ENCODE peak calls at places on chromosomes 7 and 10, in six cellular contexts. T, P, C, V, X and W are unnamed samples.

GRCh38 chr7:22864855-22865606 is 42.4 kb upstream of the TOMM7 start:
- DNase-seq in T (no peak), P (peak; percentile 52), C (no peak), V (no peak), X (no peak), W (no peak)

GRCh38 chr10:89632824-89633223 is 12.2 kb downstream of the PANK1 start:
- DNase-seq in T (no peak), P (no peak), C (no peak), V (no peak), X (no peak), W (no peak)

GRCh38 chr7:44712012-44712411 is 36.6 kb upstream of the ZMIZ2 start:
- DNase-seq in T (no peak), P (no peak), C (no peak), V (no peak), X (no peak), W (peak; percentile 87)

GRCh38 chr10:27240891-27241639 is 468 bp upstream of the ACBD5 start:
- DNase-seq in T (peak; percentile 86), P (no peak), C (no peak), V (peak; percentile 69), X (no peak), W (peak; percentile 14)

GRCh38 chr7:136585954-136586670 is 282.3 kb upstream of the CHRM2 start:
- DNase-seq in T (no peak), P (no peak), C (no peak), V (no peak), X (no peak), W (no peak)

GRCh38 chr10:75972494-75973276 is 541.3 kb downstream of the LRMDA start:
- DNase-seq in T (peak; percentile 21), P (peak; percentile 77), C (no peak), V (no peak), X (no peak), W (no peak)

GRCh38 chr7:71925663-71926062 is 486.5 kb downstream of the CALN1 start:
- DNase-seq in T (peak; percentile 28), P (no peak), C (no peak), V (no peak), X (no peak), W (no peak)

GRCh38 chr10:73161662-73162061 is 6.1 kb downstream of the ECD start:
- DNase-seq in T (no peak), P (no peak), C (no peak), V (no peak), X (no peak), W (no peak)

GRCh38 chr10:131448171-131448570 is 136.7 kb upstream of the TCERG1L start:
- DNase-seq in T (no peak), P (no peak), C (no peak), V (no peak), X (no peak), W (no peak)

GRCh38 chr7:5827755-5828154 is 46.3 kb upstream of the RNF216 start:
- DNase-seq in T (peak; percentile 48), P (no peak), C (no peak), V (no peak), X (no peak), W (peak; percentile 37)

GRCh38 chr7:154433632-154434598 is 381.7 kb downstream of the DPP6 start:
- DNase-seq in T (no peak), P (no peak), C (no peak), V (no peak), X (no peak), W (no peak)

GRCh38 chr10:72085166-72085565 is 3.2 kb downstream of the SPOCK2 start:
- DNase-seq in T (no peak), P (no peak), C (no peak), V (no peak), X (no peak), W (no peak)

GRCh38 chr10:79243211-79244067 is 103.8 kb upstream of the PPIF start:
- DNase-seq in T (no peak), P (no peak), C (no peak), V (peak; percentile 78), X (peak; percentile 82), W (no peak)

GRCh38 chr10:93277360-93277759 is 203.7 kb downstream of the CYP26A1 start:
- DNase-seq in T (no peak), P (no peak), C (no peak), V (no peak), X (no peak), W (no peak)

GRCh38 chr7:143387156-143387975 is 6.2 kb downstream of the ZYX start:
- DNase-seq in T (no peak), P (no peak), C (no peak), V (peak; percentile 58), X (no peak), W (no peak)

GRCh38 chr10:69968830-69969229 is 83.8 kb upstream of the MACROH2A2 start:
- DNase-seq in T (peak; percentile 6), P (no peak), C (no peak), V (no peak), X (no peak), W (no peak)

GRCh38 chr7:2114052-2114451 is 118.7 kb downstream of the MAD1L1 start:
- DNase-seq in T (no peak), P (peak; percentile 49), C (no peak), V (no peak), X (no peak), W (no peak)

GRCh38 chr10:75165684-75166622 is 44.6 kb upstream of the VDAC2 start:
- DNase-seq in T (peak; percentile 73), P (peak; percentile 39), C (no peak), V (no peak), X (no peak), W (no peak)

GRCh38 chr10:30637881-30638467 is 8.4 kb upstream of the LYZL2 start:
- DNase-seq in T (no peak), P (peak; percentile 86), C (no peak), V (no peak), X (peak; percentile 77), W (peak; percentile 85)

GRCh38 chr7:154304740-154305679 is 252.8 kb downstream of the DPP6 start:
- DNase-seq in T (no peak), P (no peak), C (no peak), V (no peak), X (no peak), W (no peak)

GRCh38 chr7:76069238-76069638 is 21.3 kb downstream of the MDH2 start:
- DNase-seq in T (peak; percentile 72), P (peak; percentile 90), C (no peak), V (no peak), X (no peak), W (peak; percentile 81)

GRCh38 chr10:97466755-97467154 is 20.8 kb downstream of the ZDHHC16 start:
- DNase-seq in T (no peak), P (peak; percentile 37), C (no peak), V (no peak), X (no peak), W (peak; percentile 30)

GRCh38 chr10:32629910-32630309 is 184.0 kb downstream of the CCDC7 start:
- DNase-seq in T (no peak), P (no peak), C (no peak), V (no peak), X (no peak), W (no peak)

GRCh38 chr10:125264091-125264490 is 103.7 kb upstream of the CTBP2 start:
- DNase-seq in T (no peak), P (peak; percentile 6), C (no peak), V (no peak), X (no peak), W (no peak)

GRCh38 chr7:6166443-6166871 is 106.0 kb downstream of the CYTH3 start:
- DNase-seq in T (no peak), P (no peak), C (no peak), V (no peak), X (no peak), W (no peak)

GRCh38 chr10:12984165-12984747 is 17.3 kb downstream of the CCDC3 start:
- DNase-seq in T (no peak), P (no peak), C (no peak), V (no peak), X (no peak), W (no peak)

GRCh38 chr7:27245798-27246691 is 3.4 kb downstream of the EVX1 start:
- DNase-seq in T (no peak), P (no peak), C (no peak), V (peak; percentile 69), X (no peak), W (peak; percentile 22)

GRCh38 chr10:81943583-81943982 is 68.6 kb downstream of the NRG3 start:
- DNase-seq in T (no peak), P (no peak), C (no peak), V (no peak), X (no peak), W (no peak)

GRCh38 chr10:12201543-12201942 is 5.6 kb downstream of the CDC123 start:
- DNase-seq in T (no peak), P (no peak), C (no peak), V (no peak), X (no peak), W (no peak)

GRCh38 chr7:155752756-155753445 is 59.4 kb downstream of the SHH start:
- DNase-seq in T (no peak), P (no peak), C (no peak), V (no peak), X (no peak), W (no peak)